ENCODE peak calls at places on chromosomes 5 and 9, in ten cellular contexts. One of them, this sample, is unnamed.

GRCh38 chr9:136956604-136957003 is 4.5 kb downstream of the LCN12 start:
- DNase-seq in activated T-cell treated with anti-CD3 and anti-CD28 coated beads for 1 hour: no peak
- DNase-seq in left cardiac atrium: no peak
- DNase-seq in B cell: no peak
- DNase-seq in iPS DF 19.7: no peak
- DNase-seq in nucleus accumbens: no peak
- DNase-seq in AG10803: no peak
- DNase-seq in left colon: no peak
- DNase-seq in fibroblast of lung: no peak
- DNase-seq in tibial artery: no peak
- DNase-seq in this sample: no peak

GRCh38 chr5:78509145-78509865 is 139.3 kb downstream of the LHFPL2 start:
- DNase-seq in nucleus accumbens: peak; percentile 33
- DNase-seq in fibroblast of lung: no peak
- DNase-seq in left colon: no peak
- DNase-seq in activated T-cell treated with anti-CD3 and anti-CD28 coated beads for 1 hour: no peak
- DNase-seq in AG10803: no peak
- DNase-seq in left cardiac atrium: no peak
- DNase-seq in iPS DF 19.7: no peak
- DNase-seq in B cell: peak; percentile 22
- DNase-seq in tibial artery: no peak
- DNase-seq in this sample: no peak

GRCh38 chr9:95007470-95007869 is 281.0 kb downstream of the AOPEP start:
- DNase-seq in AG10803: no peak
- DNase-seq in left cardiac atrium: no peak
- DNase-seq in left colon: no peak
- DNase-seq in tibial artery: no peak
- DNase-seq in iPS DF 19.7: no peak
- DNase-seq in nucleus accumbens: no peak
- DNase-seq in B cell: no peak
- DNase-seq in activated T-cell treated with anti-CD3 and anti-CD28 coated beads for 1 hour: no peak
- DNase-seq in fibroblast of lung: peak; percentile 68
- DNase-seq in this sample: no peak

GRCh38 chr9:131650254-131650653 is 89.6 kb downstream of the RAPGEF1 start:
- DNase-seq in left colon: no peak
- DNase-seq in AG10803: peak; percentile 98
- DNase-seq in left cardiac atrium: peak; percentile 62
- DNase-seq in nucleus accumbens: no peak
- DNase-seq in tibial artery: peak; percentile 82
- DNase-seq in activated T-cell treated with anti-CD3 and anti-CD28 coated beads for 1 hour: no peak
- DNase-seq in iPS DF 19.7: no peak
- DNase-seq in B cell: no peak
- DNase-seq in fibroblast of lung: peak; percentile 29
- DNase-seq in this sample: peak; percentile 88

GRCh38 chr5:141084487-141084989 is 9.9 kb upstream of the PCDHB2 start:
- DNase-seq in activated T-cell treated with anti-CD3 and anti-CD28 coated beads for 1 hour: peak; percentile 5
- DNase-seq in AG10803: peak; percentile 56
- DNase-seq in nucleus accumbens: peak; percentile 59
- DNase-seq in B cell: peak; percentile 31
- DNase-seq in tibial artery: no peak
- DNase-seq in left cardiac atrium: peak; percentile 47
- DNase-seq in iPS DF 19.7: peak; percentile 47
- DNase-seq in left colon: no peak
- DNase-seq in fibroblast of lung: peak; percentile 38
- DNase-seq in this sample: no peak

GRCh38 chr9:12854218-12854617 is 79.4 kb downstream of the LURAP1L start:
- DNase-seq in fibroblast of lung: no peak
- DNase-seq in left colon: no peak
- DNase-seq in left cardiac atrium: no peak
- DNase-seq in nucleus accumbens: no peak
- DNase-seq in tibial artery: no peak
- DNase-seq in AG10803: no peak
- DNase-seq in activated T-cell treated with anti-CD3 and anti-CD28 coated beads for 1 hour: no peak
- DNase-seq in B cell: no peak
- DNase-seq in iPS DF 19.7: no peak
- DNase-seq in this sample: no peak

GRCh38 chr5:65480306-65480865 is 1.3 kb downstream of the ADAMTS6 start:
- DNase-seq in left cardiac atrium: peak; percentile 73
- DNase-seq in AG10803: peak; percentile 88
- DNase-seq in left colon: peak; percentile 81
- DNase-seq in iPS DF 19.7: no peak
- DNase-seq in B cell: peak; percentile 48
- DNase-seq in tibial artery: peak; percentile 86
- DNase-seq in fibroblast of lung: peak; percentile 87
- DNase-seq in activated T-cell treated with anti-CD3 and anti-CD28 coated beads for 1 hour: peak; percentile 12
- DNase-seq in nucleus accumbens: peak; percentile 59
- DNase-seq in this sample: peak; percentile 95

GRCh38 chr9:113875420-113875916 is 641 bp upstream of the ZNF618 start:
- DNase-seq in iPS DF 19.7: no peak
- DNase-seq in tibial artery: no peak
- DNase-seq in nucleus accumbens: no peak
- DNase-seq in fibroblast of lung: no peak
- DNase-seq in B cell: no peak
- DNase-seq in left colon: no peak
- DNase-seq in activated T-cell treated with anti-CD3 and anti-CD28 coated beads for 1 hour: no peak
- DNase-seq in AG10803: no peak
- DNase-seq in left cardiac atrium: no peak
- DNase-seq in this sample: no peak

GRCh38 chr5:168646335-168646734 is 67.2 kb upstream of the PANK3 start:
- DNase-seq in B cell: no peak
- DNase-seq in fibroblast of lung: no peak
- DNase-seq in left cardiac atrium: no peak
- DNase-seq in iPS DF 19.7: no peak
- DNase-seq in activated T-cell treated with anti-CD3 and anti-CD28 coated beads for 1 hour: no peak
- DNase-seq in nucleus accumbens: no peak
- DNase-seq in AG10803: no peak
- DNase-seq in tibial artery: no peak
- DNase-seq in left colon: no peak
- DNase-seq in this sample: no peak

GRCh38 chr5:93452255-93452654 is 128.8 kb downstream of the NR2F1-AS1 start:
- DNase-seq in activated T-cell treated with anti-CD3 and anti-CD28 coated beads for 1 hour: no peak
- DNase-seq in fibroblast of lung: no peak
- DNase-seq in left colon: no peak
- DNase-seq in iPS DF 19.7: no peak
- DNase-seq in nucleus accumbens: no peak
- DNase-seq in B cell: no peak
- DNase-seq in left cardiac atrium: no peak
- DNase-seq in tibial artery: no peak
- DNase-seq in AG10803: no peak
- DNase-seq in this sample: no peak

GRCh38 chr5:111645303-111645838 is 111.6 kb downstream of the NREP start:
- DNase-seq in fibroblast of lung: no peak
- DNase-seq in iPS DF 19.7: no peak
- DNase-seq in tibial artery: no peak
- DNase-seq in left cardiac atrium: no peak
- DNase-seq in nucleus accumbens: no peak
- DNase-seq in left colon: no peak
- DNase-seq in B cell: no peak
- DNase-seq in activated T-cell treated with anti-CD3 and anti-CD28 coated beads for 1 hour: no peak
- DNase-seq in AG10803: no peak
- DNase-seq in this sample: no peak

GRCh38 chr5:6788439-6788838 is 75.2 kb downstream of the TENT4A start:
- DNase-seq in nucleus accumbens: no peak
- DNase-seq in left cardiac atrium: no peak
- DNase-seq in tibial artery: no peak
- DNase-seq in iPS DF 19.7: no peak
- DNase-seq in AG10803: no peak
- DNase-seq in fibroblast of lung: no peak
- DNase-seq in left colon: no peak
- DNase-seq in activated T-cell treated with anti-CD3 and anti-CD28 coated beads for 1 hour: no peak
- DNase-seq in B cell: no peak
- DNase-seq in this sample: no peak

GRCh38 chr5:92403308-92403707 is 1020.2 kb upstream of the ARRDC3 start:
- DNase-seq in left cardiac atrium: no peak
- DNase-seq in fibroblast of lung: no peak
- DNase-seq in left colon: no peak
- DNase-seq in activated T-cell treated with anti-CD3 and anti-CD28 coated beads for 1 hour: no peak
- DNase-seq in AG10803: no peak
- DNase-seq in nucleus accumbens: no peak
- DNase-seq in iPS DF 19.7: no peak
- DNase-seq in B cell: no peak
- DNase-seq in tibial artery: no peak
- DNase-seq in this sample: no peak

GRCh38 chr5:98217138-98217537 is 556.3 kb upstream of the RGMB start:
- DNase-seq in left colon: no peak
- DNase-seq in activated T-cell treated with anti-CD3 and anti-CD28 coated beads for 1 hour: no peak
- DNase-seq in AG10803: no peak
- DNase-seq in iPS DF 19.7: no peak
- DNase-seq in fibroblast of lung: no peak
- DNase-seq in nucleus accumbens: no peak
- DNase-seq in tibial artery: no peak
- DNase-seq in B cell: no peak
- DNase-seq in left cardiac atrium: no peak
- DNase-seq in this sample: no peak

GRCh38 chr5:170474489-170475266 is 29.1 kb upstream of the KCNIP1 start:
- DNase-seq in AG10803: no peak
- DNase-seq in activated T-cell treated with anti-CD3 and anti-CD28 coated beads for 1 hour: no peak
- DNase-seq in left colon: no peak
- DNase-seq in tibial artery: no peak
- DNase-seq in left cardiac atrium: no peak
- DNase-seq in iPS DF 19.7: no peak
- DNase-seq in B cell: no peak
- DNase-seq in fibroblast of lung: no peak
- DNase-seq in nucleus accumbens: no peak
- DNase-seq in this sample: no peak